ENCODE peak calls at places on chromosomes 12 and 14, in five cellular contexts. One of them, this sample, is unnamed.

GRCh38 chr12:114692558-114693531 is 8.9 kb upstream of the TBX3 start:
- DNase-seq in neuronal stem cell: no peak
- DNase-seq in H1: no peak
- DNase-seq in H9: peak; percentile 58
- DNase-seq in IMR-90: no peak
- DNase-seq in this sample: no peak

GRCh38 chr12:5442251-5443006 is 10.5 kb downstream of the NTF3 start:
- DNase-seq in neuronal stem cell: peak; percentile 29
- DNase-seq in H1: no peak
- DNase-seq in H9: no peak
- DNase-seq in IMR-90: peak; percentile 73
- DNase-seq in this sample: peak; percentile 66

GRCh38 chr12:9319044-9319841 is 111.0 kb upstream of the PZP start:
- DNase-seq in H9: no peak
- DNase-seq in neuronal stem cell: no peak
- DNase-seq in H1: no peak
- DNase-seq in IMR-90: no peak
- DNase-seq in this sample: no peak

GRCh38 chr14:72961579-72962335 is 35.5 kb downstream of the DCAF4 start:
- DNase-seq in IMR-90: peak; percentile 16
- DNase-seq in neuronal stem cell: no peak
- DNase-seq in H1: no peak
- DNase-seq in H9: no peak
- DNase-seq in this sample: peak; percentile 74

GRCh38 chr12:24113701-24114100 is 164.2 kb upstream of the SOX5 start:
- DNase-seq in IMR-90: peak; percentile 12
- DNase-seq in H1: no peak
- DNase-seq in neuronal stem cell: no peak
- DNase-seq in H9: no peak
- DNase-seq in this sample: no peak

GRCh38 chr12:94157891-94158495 is 9.6 kb downstream of the PLXNC1 start:
- DNase-seq in neuronal stem cell: no peak
- DNase-seq in IMR-90: no peak
- DNase-seq in H9: no peak
- DNase-seq in H1: no peak
- DNase-seq in this sample: no peak

GRCh38 chr12:6641131-6641530 is 5.4 kb upstream of the LPAR5 start:
- DNase-seq in H1: no peak
- DNase-seq in IMR-90: no peak
- DNase-seq in neuronal stem cell: no peak
- DNase-seq in H9: no peak
- DNase-seq in this sample: no peak

GRCh38 chr14:39431416-39432178 is 636 bp downstream of the FBXO33 start:
- DNase-seq in H9: peak; percentile 54
- DNase-seq in neuronal stem cell: peak; percentile 47
- DNase-seq in H1: no peak
- DNase-seq in IMR-90: peak; percentile 33
- DNase-seq in this sample: peak; percentile 72

GRCh38 chr12:110317921-110318320 is 36.9 kb downstream of the ATP2A2 start:
- DNase-seq in H9: no peak
- DNase-seq in H1: no peak
- DNase-seq in neuronal stem cell: no peak
- DNase-seq in IMR-90: peak; percentile 68
- DNase-seq in this sample: peak; percentile 64

GRCh38 chr14:103699261-103699661 is 16.0 kb downstream of the XRCC3 start:
- DNase-seq in IMR-90: no peak
- DNase-seq in H1: no peak
- DNase-seq in neuronal stem cell: no peak
- DNase-seq in H9: no peak
- DNase-seq in this sample: no peak

GRCh38 chr12:87929346-87929745 is 99.9 kb downstream of the C12orf50 start:
- DNase-seq in H9: no peak
- DNase-seq in neuronal stem cell: no peak
- DNase-seq in H1: no peak
- DNase-seq in IMR-90: no peak
- DNase-seq in this sample: no peak

GRCh38 chr12:81143057-81143456 is 65.2 kb downstream of the ACSS3 start:
- DNase-seq in H9: no peak
- DNase-seq in neuronal stem cell: no peak
- DNase-seq in IMR-90: no peak
- DNase-seq in H1: no peak
- DNase-seq in this sample: no peak

GRCh38 chr14:105888784-105889665 is 362.6 kb downstream of the TMEM121 start:
- DNase-seq in neuronal stem cell: no peak
- DNase-seq in H1: no peak
- DNase-seq in H9: no peak
- DNase-seq in IMR-90: no peak
- DNase-seq in this sample: no peak

GRCh38 chr14:77470192-77470870 is 12.4 kb downstream of the AHSA1 start:
- DNase-seq in H9: no peak
- DNase-seq in neuronal stem cell: no peak
- DNase-seq in H1: no peak
- DNase-seq in IMR-90: no peak
- DNase-seq in this sample: no peak

GRCh38 chr12:11832100-11832499 is 182.6 kb downstream of the ETV6 start:
- DNase-seq in H9: no peak
- DNase-seq in neuronal stem cell: no peak
- DNase-seq in H1: no peak
- DNase-seq in IMR-90: no peak
- DNase-seq in this sample: no peak

GRCh38 chr14:105148604-105149145 is 19.9 kb downstream of the JAG2 start:
- DNase-seq in neuronal stem cell: no peak
- DNase-seq in IMR-90: no peak
- DNase-seq in H1: no peak
- DNase-seq in H9: no peak
- DNase-seq in this sample: no peak

GRCh38 chr14:95500772-95501401 is 15.6 kb downstream of the SYNE3 start:
- DNase-seq in H9: no peak
- DNase-seq in neuronal stem cell: no peak
- DNase-seq in IMR-90: peak; percentile 90
- DNase-seq in H1: no peak
- DNase-seq in this sample: peak; percentile 76

GRCh38 chr12:19529933-19530630 is 90.8 kb downstream of the AEBP2 start:
- DNase-seq in neuronal stem cell: no peak
- DNase-seq in H9: no peak
- DNase-seq in IMR-90: peak; percentile 59
- DNase-seq in H1: no peak
- DNase-seq in this sample: no peak

GRCh38 chr14:76253111-76253510 is 101.4 kb downstream of the GPATCH2L start:
- DNase-seq in neuronal stem cell: no peak
- DNase-seq in IMR-90: no peak
- DNase-seq in H9: no peak
- DNase-seq in H1: no peak
- DNase-seq in this sample: no peak

GRCh38 chr14:70700955-70701354 is 59.2 kb downstream of the TTC9 start:
- DNase-seq in H9: no peak
- DNase-seq in IMR-90: no peak
- DNase-seq in neuronal stem cell: no peak
- DNase-seq in H1: no peak
- DNase-seq in this sample: no peak

GRCh38 chr14:74539503-74539902 is 45.9 kb downstream of the ISCA2 start:
- DNase-seq in neuronal stem cell: no peak
- DNase-seq in H1: no peak
- DNase-seq in H9: no peak
- DNase-seq in IMR-90: no peak
- DNase-seq in this sample: no peak

GRCh38 chr12:53078425-53079225 is 565 bp downstream of the SPRYD3 start:
- DNase-seq in H9: no peak
- DNase-seq in neuronal stem cell: no peak
- DNase-seq in IMR-90: peak; percentile 29
- DNase-seq in H1: no peak
- DNase-seq in this sample: no peak
- H3K23ac ChIP-seq in H9: no peak overlapping the region
- H3K23ac ChIP-seq in neuronal stem cell: peak overlapping the region; percentile 69
- H3K23ac ChIP-seq in IMR-90: peak overlapping the region; percentile 88
- H3K23ac ChIP-seq in H1: no peak overlapping the region
- H3K23ac ChIP-seq in this sample: no peak overlapping the region

GRCh38 chr14:29016050-29016900 is 249.7 kb downstream of the FOXG1 start:
- DNase-seq in H9: peak; percentile 78
- DNase-seq in neuronal stem cell: peak; percentile 51
- DNase-seq in IMR-90: peak; percentile 51
- DNase-seq in H1: peak; percentile 59
- DNase-seq in this sample: peak; percentile 3
- H2AK5ac ChIP-seq in H9: no peak overlapping the region
- H2AK5ac ChIP-seq in neuronal stem cell: no peak overlapping the region
- H2AK5ac ChIP-seq in IMR-90: no peak overlapping the region
- H2AK5ac ChIP-seq in H1: no peak overlapping the region
- H2AK5ac ChIP-seq in this sample: no peak overlapping the region

DNA sequence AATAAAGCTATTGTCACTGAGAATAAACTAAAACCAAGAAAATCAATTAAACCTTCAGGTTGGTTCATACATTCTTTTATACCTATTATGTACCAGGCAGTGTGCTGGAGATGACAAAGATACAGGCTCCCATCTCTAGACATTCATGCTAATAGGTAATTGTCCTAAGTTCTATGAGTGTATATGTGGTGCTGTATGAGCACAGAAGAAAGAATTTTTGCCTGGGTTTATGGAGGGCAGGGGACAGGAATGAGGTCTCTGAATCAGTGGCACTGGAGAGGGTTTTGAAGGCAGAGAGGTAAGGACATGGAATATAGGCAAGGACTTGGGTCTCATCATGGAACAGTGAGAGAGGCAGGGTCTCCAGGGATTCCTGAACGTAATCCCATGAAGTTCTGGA is 38.7 kb downstream of the MAP1LC3B2 start:
- DNase-seq in IMR-90: no peak
- DNase-seq in H1: no peak
- DNase-seq in H9: no peak
- DNase-seq in neuronal stem cell: no peak
- DNase-seq in this sample: peak; percentile 66
- H3K18ac ChIP-seq in IMR-90: no peak overlapping the region
- H3K18ac ChIP-seq in H1: no peak overlapping the region
- H3K18ac ChIP-seq in H9: no peak overlapping the region
- H3K18ac ChIP-seq in neuronal stem cell: no peak overlapping the region
- H3K18ac ChIP-seq in this sample: no peak overlapping the region

DNA sequence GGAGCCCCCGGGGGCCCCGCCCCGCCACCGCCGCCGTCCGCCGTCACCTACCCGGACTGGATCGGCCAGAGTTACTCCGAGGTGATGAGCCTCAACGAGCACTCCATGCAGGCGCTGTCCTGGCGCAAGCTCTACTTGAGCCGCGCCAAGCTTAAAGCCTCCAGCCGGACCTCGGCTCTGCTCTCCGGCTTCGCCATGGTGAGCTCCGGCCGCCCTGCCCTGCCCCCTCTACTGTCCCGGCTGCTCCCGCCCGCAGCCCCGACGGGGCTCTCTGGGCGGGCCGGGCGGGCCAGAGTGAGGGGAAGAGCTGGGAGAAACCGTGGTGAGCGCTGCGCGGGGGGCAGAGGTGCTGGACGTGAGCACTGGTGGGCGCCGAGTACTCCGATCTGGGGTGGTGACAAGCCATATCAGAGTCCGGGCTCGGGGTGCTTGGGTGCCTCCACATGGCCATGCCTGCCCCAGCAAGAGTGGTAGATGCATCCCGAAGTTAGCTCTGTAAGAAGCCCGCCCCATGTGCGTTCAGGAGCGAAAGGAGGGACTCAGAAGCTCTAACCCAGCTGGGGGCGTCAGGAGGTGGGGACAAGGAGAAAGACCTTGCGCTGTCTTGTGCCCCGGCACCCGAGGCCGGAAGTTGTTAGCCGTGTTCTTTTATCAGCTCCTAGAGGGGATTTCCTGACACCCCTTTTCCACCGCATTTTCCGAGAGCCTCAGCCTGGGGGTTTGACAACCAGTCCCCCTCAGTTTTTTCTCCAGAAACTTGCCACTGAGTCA is 708 bp downstream of the ORAI1 start:
- DNase-seq in H9: peak; percentile 82
- DNase-seq in IMR-90: peak; percentile 61
- DNase-seq in neuronal stem cell: peak; percentile 48
- DNase-seq in H1: peak; percentile 27
- DNase-seq in this sample: peak; percentile 78
- H3K23ac ChIP-seq in H9: no peak overlapping the region
- H3K23ac ChIP-seq in IMR-90: peak overlapping the region; percentile 92
- H3K23ac ChIP-seq in neuronal stem cell: peak overlapping the region; percentile 62
- H3K23ac ChIP-seq in H1: no peak overlapping the region
- H3K23ac ChIP-seq in this sample: no peak overlapping the region

DNA sequence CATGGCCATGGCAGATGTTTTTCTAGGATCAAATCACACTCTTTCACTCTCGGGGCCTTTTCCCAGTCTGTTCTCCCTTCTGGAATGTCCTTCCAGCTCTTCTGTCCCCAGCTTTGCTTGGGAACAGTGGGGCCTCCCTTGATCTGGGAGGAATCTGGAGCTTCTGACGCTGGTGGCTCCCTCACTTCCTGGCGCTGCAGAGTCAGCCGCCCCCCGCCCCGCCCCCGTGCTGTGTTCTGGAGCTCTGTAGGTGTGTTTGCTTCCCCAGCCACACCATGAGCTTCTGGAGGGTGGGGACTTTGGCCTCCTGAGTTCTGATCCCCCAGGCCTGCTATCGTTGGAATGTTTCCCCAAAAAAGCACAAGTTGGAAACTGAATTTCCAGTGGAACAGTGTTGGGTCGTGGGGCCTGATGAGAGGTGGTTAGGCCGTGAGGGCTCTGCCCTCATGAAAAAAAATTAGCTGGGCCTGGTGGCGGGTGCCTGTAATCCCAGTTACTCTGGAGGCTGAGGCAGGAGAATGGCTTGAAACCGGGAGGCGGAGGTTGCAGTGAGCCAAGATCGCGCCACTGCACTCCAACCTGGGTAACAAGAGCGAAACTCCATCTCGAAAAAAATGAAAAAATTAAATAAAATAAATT is 17.5 kb upstream of the RCOR1 start:
- DNase-seq in IMR-90: no peak
- DNase-seq in H9: peak; percentile 84
- DNase-seq in H1: no peak
- DNase-seq in neuronal stem cell: no peak
- DNase-seq in this sample: peak; percentile 52
- H2AK5ac ChIP-seq in IMR-90: no peak overlapping the region
- H2AK5ac ChIP-seq in H9: no peak overlapping the region
- H2AK5ac ChIP-seq in H1: no peak overlapping the region
- H2AK5ac ChIP-seq in neuronal stem cell: no peak overlapping the region
- H2AK5ac ChIP-seq in this sample: peak overlapping the region; percentile 99

DNA sequence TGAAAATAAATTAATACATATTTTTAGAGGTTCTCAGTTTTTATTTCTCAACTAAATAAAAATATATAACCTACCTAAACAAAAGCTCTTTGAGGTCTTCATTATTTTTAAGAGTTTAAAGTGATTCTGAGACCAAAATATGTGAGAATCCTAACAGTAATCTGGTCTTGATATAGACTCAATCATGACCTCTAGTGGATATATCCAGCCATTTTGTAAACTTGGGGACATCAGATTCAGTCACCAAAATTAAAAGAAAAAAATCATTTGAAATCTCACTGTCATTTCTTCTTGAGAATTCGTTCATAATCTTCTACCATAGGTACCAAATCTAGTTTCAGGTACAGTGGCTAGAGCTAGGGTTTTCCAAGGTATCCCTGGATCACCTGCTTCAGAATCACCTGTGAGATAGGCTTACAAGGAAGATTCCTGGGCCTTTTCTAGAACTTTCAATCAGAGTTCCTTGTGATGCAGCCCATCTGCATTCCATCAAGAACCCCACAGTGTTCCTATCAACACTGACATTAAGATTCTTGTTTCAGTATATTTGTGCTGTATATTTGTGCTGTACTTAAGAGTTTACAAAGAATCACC is 214.9 kb downstream of the ADAMTS20 start:
- DNase-seq in neuronal stem cell: no peak
- DNase-seq in H1: no peak
- DNase-seq in H9: no peak
- DNase-seq in IMR-90: peak; percentile 70
- DNase-seq in this sample: peak; percentile 25
- H3K18ac ChIP-seq in neuronal stem cell: no peak overlapping the region
- H3K18ac ChIP-seq in H1: no peak overlapping the region
- H3K18ac ChIP-seq in H9: no peak overlapping the region
- H3K18ac ChIP-seq in IMR-90: peak overlapping the region; percentile 59
- H3K18ac ChIP-seq in this sample: no peak overlapping the region

This sample was measured in trophoblast cell.